ENCODE peak calls at places on chromosomes 12 and 14, in four cellular contexts. One of them, this sample, is unnamed.
A peak's percentile ranks its signal among the peaks of the same experiment; 100 is the strongest.

GRCh38 chr12:19945559-19946485 is 422.5 kb upstream of the PDE3A start:
- DNase-seq in GM23248: peak; percentile 66
- DNase-seq in MM.1S: no peak
- DNase-seq in fibroblast of lung: peak; percentile 68
- DNase-seq in this sample: no peak

GRCh38 chr12:115543269-115543668 is 734.2 kb downstream of the MED13L start:
- DNase-seq in GM23248: peak; percentile 13
- DNase-seq in MM.1S: no peak
- DNase-seq in fibroblast of lung: peak; percentile 7
- DNase-seq in this sample: peak; percentile 37

GRCh38 chr14:75141967-75142366 is 15.1 kb upstream of the NEK9 start:
- DNase-seq in GM23248: peak; percentile 54
- DNase-seq in MM.1S: no peak
- DNase-seq in fibroblast of lung: peak; percentile 36
- DNase-seq in this sample: peak; percentile 22

GRCh38 chr14:35740215-35740614 is 68.9 kb downstream of the RALGAPA1 start:
- DNase-seq in GM23248: no peak
- DNase-seq in MM.1S: no peak
- DNase-seq in fibroblast of lung: peak; percentile 4
- DNase-seq in this sample: no peak

GRCh38 chr12:12482150-12482761 is 80.4 kb downstream of the DUSP16 start:
- DNase-seq in GM23248: no peak
- DNase-seq in MM.1S: no peak
- DNase-seq in fibroblast of lung: no peak
- DNase-seq in this sample: no peak

GRCh38 chr12:102543494-102543893 is 63.1 kb upstream of the IGF1 start:
- DNase-seq in GM23248: peak; percentile 32
- DNase-seq in MM.1S: no peak
- DNase-seq in fibroblast of lung: no peak
- DNase-seq in this sample: no peak

GRCh38 chr12:43973385-43973784 is 137.5 kb downstream of the TMEM117 start:
- DNase-seq in GM23248: no peak
- DNase-seq in MM.1S: peak; percentile 76
- DNase-seq in fibroblast of lung: no peak
- DNase-seq in this sample: no peak

GRCh38 chr14:50530358-50530757 is 2.0 kb downstream of the MAP4K5 start:
- DNase-seq in GM23248: peak; percentile 78
- DNase-seq in MM.1S: no peak
- DNase-seq in fibroblast of lung: peak; percentile 73
- DNase-seq in this sample: peak; percentile 81

GRCh38 chr12:99767809-99768208 is 120.3 kb downstream of the GARIN6 start:
- DNase-seq in GM23248: peak; percentile 56
- DNase-seq in MM.1S: peak; percentile 43
- DNase-seq in fibroblast of lung: peak; percentile 24
- DNase-seq in this sample: peak; percentile 53

GRCh38 chr14:69561893-69562292 is 12.8 kb downstream of the CCDC177 start:
- DNase-seq in GM23248: no peak
- DNase-seq in MM.1S: no peak
- DNase-seq in fibroblast of lung: no peak
- DNase-seq in this sample: no peak

GRCh38 chr12:108807476-108807875 is 49.9 kb downstream of the SSH1 start:
- DNase-seq in GM23248: peak; percentile 1
- DNase-seq in MM.1S: no peak
- DNase-seq in fibroblast of lung: no peak
- DNase-seq in this sample: no peak

GRCh38 chr12:106724116-106724515 is 50.4 kb upstream of the RIC8B start:
- DNase-seq in GM23248: no peak
- DNase-seq in MM.1S: no peak
- DNase-seq in fibroblast of lung: no peak
- DNase-seq in this sample: no peak

GRCh38 chr12:76627346-76628135 is 68.0 kb upstream of the OSBPL8 start:
- DNase-seq in GM23248: peak; percentile 35
- DNase-seq in MM.1S: no peak
- DNase-seq in fibroblast of lung: peak; percentile 29
- DNase-seq in this sample: no peak

GRCh38 chr14:61925043-61925442 is 162.8 kb downstream of the SNAPC1 start:
- DNase-seq in GM23248: peak; percentile 38
- DNase-seq in MM.1S: no peak
- DNase-seq in fibroblast of lung: peak; percentile 28
- DNase-seq in this sample: peak; percentile 74

GRCh38 chr14:68261092-68261842 is 441.7 kb downstream of the RAD51B start:
- DNase-seq in GM23248: no peak
- DNase-seq in MM.1S: no peak
- DNase-seq in fibroblast of lung: no peak
- DNase-seq in this sample: no peak

GRCh38 chr12:25083211-25083610 is 111.7 kb downstream of the DNAI7 start:
- DNase-seq in GM23248: no peak
- DNase-seq in MM.1S: no peak
- DNase-seq in fibroblast of lung: no peak
- DNase-seq in this sample: no peak

GRCh38 chr14:91111443-91111842 is 2.4 kb upstream of the DGLUCY start:
- DNase-seq in GM23248: no peak
- DNase-seq in MM.1S: no peak
- DNase-seq in fibroblast of lung: no peak
- DNase-seq in this sample: peak; percentile 21

GRCh38 chr12:49698619-49699545 is 8.3 kb downstream of the FMNL3 start:
- DNase-seq in GM23248: peak; percentile 78
- DNase-seq in MM.1S: peak; percentile 61
- DNase-seq in fibroblast of lung: peak; percentile 79
- DNase-seq in this sample: peak; percentile 19

GRCh38 chr12:9760699-9761406 is at the start of gene CD69:
- DNase-seq in GM23248: no peak
- DNase-seq in MM.1S: no peak
- DNase-seq in fibroblast of lung: no peak
- DNase-seq in this sample: no peak

GRCh38 chr14:65972346-65972745 is 513.8 kb upstream of the CCDC196 start:
- DNase-seq in GM23248: peak; percentile 62
- DNase-seq in MM.1S: no peak
- DNase-seq in fibroblast of lung: peak; percentile 43
- DNase-seq in this sample: no peak

GRCh38 chr12:104605685-104606084 is 148.9 kb downstream of the CHST11 start:
- DNase-seq in GM23248: peak; percentile 90
- DNase-seq in MM.1S: no peak
- DNase-seq in fibroblast of lung: peak; percentile 36
- DNase-seq in this sample: no peak

GRCh38 chr12:114288071-114288470 is 117.9 kb downstream of the TBX5 start:
- DNase-seq in GM23248: no peak
- DNase-seq in MM.1S: no peak
- DNase-seq in fibroblast of lung: peak; percentile 95
- DNase-seq in this sample: no peak

GRCh38 chr12:71865166-71865713 is 25.7 kb downstream of the TBC1D15 start:
- DNase-seq in GM23248: peak; percentile 99
- DNase-seq in MM.1S: no peak
- DNase-seq in fibroblast of lung: peak; percentile 95
- DNase-seq in this sample: peak; percentile 27

GRCh38 chr14:99821519-99822165 is 28.4 kb downstream of the EML1 start:
- DNase-seq in GM23248: peak; percentile 51
- DNase-seq in MM.1S: no peak
- DNase-seq in fibroblast of lung: peak; percentile 96
- DNase-seq in this sample: peak; percentile 71

GRCh38 chr12:3004655-3005565 is 45.7 kb downstream of the TEAD4 start:
- DNase-seq in GM23248: peak; percentile 10
- DNase-seq in MM.1S: peak; percentile 9
- DNase-seq in fibroblast of lung: no peak
- DNase-seq in this sample: no peak

GRCh38 chr12:105721051-105721825 is 390.7 kb downstream of the C12orf75 start:
- DNase-seq in GM23248: peak; percentile 43
- DNase-seq in MM.1S: peak; percentile 63
- DNase-seq in fibroblast of lung: peak; percentile 88
- DNase-seq in this sample: no peak

GRCh38 chr12:123398177-123398916 is 14.4 kb downstream of the KMT5A start:
- DNase-seq in GM23248: peak; percentile 91
- DNase-seq in MM.1S: no peak
- DNase-seq in fibroblast of lung: peak; percentile 82
- DNase-seq in this sample: no peak

GRCh38 chr12:120639771-120640721 is at the start of gene CABP1:
- DNase-seq in GM23248: no peak
- DNase-seq in MM.1S: no peak
- DNase-seq in fibroblast of lung: no peak
- DNase-seq in this sample: no peak

GRCh38 chr12:1882850-1883470 is 35.5 kb downstream of the CACNA2D4 start:
- DNase-seq in GM23248: no peak
- DNase-seq in MM.1S: no peak
- DNase-seq in fibroblast of lung: no peak
- DNase-seq in this sample: no peak

GRCh38 chr12:9509464-9510166 is 98.1 kb downstream of the KLRB1 start:
- DNase-seq in GM23248: peak; percentile 75
- DNase-seq in MM.1S: no peak
- DNase-seq in fibroblast of lung: no peak
- DNase-seq in this sample: no peak

GRCh38 chr14:100439781-100440180 is 116.6 kb downstream of the SLC25A47 start:
- DNase-seq in GM23248: peak; percentile 82
- DNase-seq in MM.1S: no peak
- DNase-seq in fibroblast of lung: peak; percentile 76
- DNase-seq in this sample: peak; percentile 44

GRCh38 chr14:94925416-94925815 is 155.5 kb upstream of the GSC start:
- DNase-seq in GM23248: no peak
- DNase-seq in MM.1S: no peak
- DNase-seq in fibroblast of lung: no peak
- DNase-seq in this sample: no peak

GRCh38 chr12:32197421-32197820 is 90.8 kb downstream of the BICD1 start:
- DNase-seq in GM23248: peak; percentile 30
- DNase-seq in MM.1S: no peak
- DNase-seq in fibroblast of lung: no peak
- DNase-seq in this sample: no peak
- H3K9me3 ChIP-seq in GM23248: no peaks in the 10 kb centered on the region
- H3K9me3 ChIP-seq in MM.1S: no peaks in the 10 kb centered on the region
- H3K9me3 ChIP-seq in fibroblast of lung: no peaks in the 10 kb centered on the region
- H3K9me3 ChIP-seq in this sample: peaks cover 3% of the 10 kb centered on the region

GRCh38 chr14:101707863-101708620 is 53.5 kb upstream of the PPP2R5C start:
- DNase-seq in GM23248: no peak
- DNase-seq in MM.1S: no peak
- DNase-seq in fibroblast of lung: no peak
- DNase-seq in this sample: no peak

GRCh38 chr14:101707285-101707842 is 54.1 kb upstream of the PPP2R5C start:
- DNase-seq in GM23248: peak; percentile 84
- DNase-seq in MM.1S: peak; percentile 61
- DNase-seq in fibroblast of lung: peak; percentile 73
- DNase-seq in this sample: peak; percentile 89

GRCh38 chr14:101706509-101707284 is 54.8 kb upstream of the PPP2R5C start:
- DNase-seq in GM23248: no peak
- DNase-seq in MM.1S: no peak
- DNase-seq in fibroblast of lung: no peak
- DNase-seq in this sample: no peak

GRCh38 chr14:101704140-101704539 is 57.4 kb upstream of the PPP2R5C start:
- DNase-seq in GM23248: no peak
- DNase-seq in MM.1S: no peak
- DNase-seq in fibroblast of lung: no peak
- DNase-seq in this sample: no peak

DNA sequence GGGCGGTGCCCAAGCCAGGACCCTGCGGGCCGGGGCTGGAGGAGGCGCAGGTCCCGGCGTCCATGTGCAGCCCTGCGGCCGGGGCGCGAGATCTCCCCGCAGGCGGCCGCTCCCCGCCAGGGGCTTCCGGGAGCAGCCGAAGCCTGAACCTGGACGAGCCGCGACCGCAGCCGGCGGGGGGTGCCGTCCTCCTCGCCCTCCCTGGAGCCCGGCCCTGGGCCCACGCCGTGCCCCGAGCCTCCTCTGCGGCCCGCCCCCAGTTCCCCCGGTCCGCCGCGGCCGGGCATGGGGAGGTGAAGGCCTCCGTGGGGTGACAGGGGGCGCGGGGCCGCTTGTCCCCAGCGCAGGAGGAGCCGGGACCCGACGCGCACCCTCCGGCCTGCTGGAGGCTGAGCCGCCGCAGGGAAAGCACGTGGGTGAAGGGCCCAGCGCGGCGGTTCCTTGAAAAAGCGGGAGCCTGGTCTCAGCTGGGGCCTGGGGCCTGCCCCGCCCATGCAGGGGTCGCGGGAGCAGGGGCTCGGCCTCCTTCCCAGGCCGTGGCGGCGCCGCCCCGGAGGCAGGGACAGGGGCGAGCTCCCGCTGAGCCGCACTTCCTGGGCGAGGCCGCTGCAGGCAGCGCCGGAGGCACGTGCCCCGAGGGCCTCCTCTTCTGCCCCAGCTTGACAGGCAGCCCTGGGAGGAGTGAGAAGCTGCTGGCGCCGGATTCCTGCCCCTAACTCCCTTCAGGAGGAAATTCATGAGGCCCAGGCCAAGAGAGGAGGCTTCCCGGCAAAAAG is 55.6 kb upstream of the PPP2R5C start:
- DNase-seq in GM23248: peak; percentile 34
- DNase-seq in MM.1S: peak; percentile 40
- DNase-seq in fibroblast of lung: peak; percentile 23
- DNase-seq in this sample: peak; percentile 21
- TF ChIP-seq EZH2 in GM23248: no peak
- TF ChIP-seq EZH2 in MM.1S: no peak
- TF ChIP-seq EZH2 in fibroblast of lung: no peak
- TF ChIP-seq EZH2 in this sample: no peak

GRCh38 chr12:46260913-46261476 is 7.8 kb downstream of the SLC38A1 start:
- DNase-seq in GM23248: peak; percentile 1
- DNase-seq in MM.1S: no peak
- DNase-seq in fibroblast of lung: no peak
- DNase-seq in this sample: peak; percentile 94
- H4K20me1 ChIP-seq in GM23248: peaks cover 13% of the 10 kb centered on the region
- H4K20me1 ChIP-seq in MM.1S: peaks cover 30% of the 10 kb centered on the region
- H4K20me1 ChIP-seq in fibroblast of lung: peaks cover 2% of the 10 kb centered on the region
- H4K20me1 ChIP-seq in this sample: peaks cover 83% of the 10 kb centered on the region

DNA sequence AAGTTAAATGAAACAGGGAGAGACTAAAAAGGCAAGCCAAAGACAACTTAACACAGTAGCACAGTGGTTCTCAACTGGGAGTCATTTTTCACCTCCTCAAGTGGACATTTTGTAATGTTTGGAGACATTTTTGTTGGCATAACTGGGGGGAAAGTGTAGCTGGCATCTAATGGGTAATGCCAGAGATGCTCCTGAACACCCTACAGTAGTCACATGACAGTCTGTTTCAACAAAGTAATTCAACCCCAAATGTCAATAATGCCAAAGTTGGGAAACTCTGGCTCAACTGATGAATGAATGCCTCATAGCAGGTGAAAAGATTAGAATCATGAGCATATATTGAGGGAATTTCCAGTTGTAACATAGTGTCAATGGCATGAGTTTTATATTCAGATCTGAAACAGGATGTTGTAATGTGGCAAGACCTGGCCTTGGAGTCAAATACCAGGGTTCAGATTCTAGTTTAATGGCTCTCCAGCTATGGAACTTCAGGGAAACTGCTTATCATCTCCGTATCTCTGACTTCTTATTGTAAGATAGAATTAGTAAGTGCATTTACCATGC is 2.4 kb upstream of the OR4K5 start:
- DNase-seq in GM23248: no peak
- DNase-seq in MM.1S: no peak
- DNase-seq in fibroblast of lung: no peak
- DNase-seq in this sample: no peak
- H3K9me3 ChIP-seq in GM23248: no peaks in the 10 kb centered on the region
- H3K9me3 ChIP-seq in MM.1S: no peaks in the 10 kb centered on the region
- H3K9me3 ChIP-seq in fibroblast of lung: no peaks in the 10 kb centered on the region
- H3K9me3 ChIP-seq in this sample: peaks cover 4% of the 10 kb centered on the region

This sample was measured in PC-3.